ENCODE peak calls at places on chromosomes 1 and 21, in six cellular contexts. N, Y, B, P, L and M are unnamed samples. For H3F3A, the result is how much of the 10 kb centered on the place peaks cover.

GRCh38 chr21:32412998-32413504 is 545 bp downstream of the EVA1C start:
- DNase-seq in N (no peak), Y (peak), B (no peak), P (no peak), L (peak), M (no peak)

GRCh38 chr1:114105401-114105979 is 48.2 kb downstream of the SYT6 start:
- DNase-seq in N (no peak), Y (peak), B (peak), P (no peak), L (no peak), M (peak)

GRCh38 chr1:65146908-65147423 is 1.0 kb upstream of the AK4 start:
- DNase-seq in N (no peak), Y (peak), B (no peak), P (no peak), L (peak), M (no peak)

GRCh38 chr21:39022901-39023693 is 160.2 kb downstream of the PSMG1 start:
- DNase-seq in N (no peak), Y (peak), B (peak), P (peak), L (no peak), M (no peak)

GRCh38 chr21:25324666-25325065 is 282.6 kb downstream of the MRPL39 start:
- DNase-seq in N (no peak), Y (no peak), B (no peak), P (no peak), L (no peak), M (no peak)

GRCh38 chr1:62691062-62691844 is 3.1 kb upstream of the DOCK7 start:
- DNase-seq in N (no peak), Y (no peak), B (no peak), P (no peak), L (no peak), M (no peak)

GRCh38 chr1:117694543-117694942 is 88.7 kb downstream of the TENT5C start:
- DNase-seq in N (no peak), Y (no peak), B (no peak), P (no peak), L (no peak), M (no peak)

GRCh38 chr1:179575497-179576314 is at the start of gene NPHS2:
- DNase-seq in N (no peak), Y (peak), B (no peak), P (no peak), L (no peak), M (peak)

GRCh38 chr1:41608242-41608641 is 123.8 kb upstream of the EDN2 start:
- DNase-seq in N (no peak), Y (no peak), B (peak), P (no peak), L (no peak), M (peak)

GRCh38 chr1:109984456-109985250 is at the start of gene AHCYL1:
- DNase-seq in N (peak), Y (peak), B (peak), P (peak), L (peak), M (peak)

GRCh38 chr1:218585565-218586184 is 240.5 kb downstream of the TGFB2 start:
- DNase-seq in N (no peak), Y (peak), B (peak), P (peak), L (peak), M (peak)

DNA sequence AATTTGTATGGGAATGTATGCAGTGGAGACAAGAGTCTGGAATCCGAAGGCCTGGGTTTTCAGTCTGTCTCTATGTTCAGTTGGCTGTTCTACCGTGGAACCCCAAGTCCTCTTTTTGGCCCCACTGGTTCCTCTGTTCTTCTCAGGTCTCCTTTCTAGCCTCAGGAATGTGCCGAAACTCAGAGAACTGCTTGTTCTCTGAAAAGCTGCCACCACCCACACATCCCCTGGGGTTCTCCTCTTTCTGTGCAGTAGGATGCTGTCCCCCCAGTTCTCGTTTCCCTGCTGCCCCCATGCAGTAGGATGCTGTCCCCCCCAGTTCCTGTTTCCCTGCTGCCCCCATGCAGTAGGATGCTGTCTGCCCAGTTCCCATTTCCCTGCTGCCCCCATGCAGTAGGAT is 35.0 kb downstream of the OPTC start:
- DNase-seq in N (no peak), Y (no peak), B (no peak), P (no peak), L (no peak), M (no peak)
- H3F3A ChIP-seq in N (under half), Y (under half), B (under half), P (under half), L (under half), M (under half)

GRCh38 chr1:21669033-21669286 is 197 bp downstream of the RAP1GAP start:
- DNase-seq in N (no peak), Y (no peak), B (no peak), P (no peak), L (no peak), M (peak)
- TF ChIP-seq EZH2 in N (no peak), Y (no peak), B (no peak), P (no peak), L (no peak), M (peak)

DNA sequence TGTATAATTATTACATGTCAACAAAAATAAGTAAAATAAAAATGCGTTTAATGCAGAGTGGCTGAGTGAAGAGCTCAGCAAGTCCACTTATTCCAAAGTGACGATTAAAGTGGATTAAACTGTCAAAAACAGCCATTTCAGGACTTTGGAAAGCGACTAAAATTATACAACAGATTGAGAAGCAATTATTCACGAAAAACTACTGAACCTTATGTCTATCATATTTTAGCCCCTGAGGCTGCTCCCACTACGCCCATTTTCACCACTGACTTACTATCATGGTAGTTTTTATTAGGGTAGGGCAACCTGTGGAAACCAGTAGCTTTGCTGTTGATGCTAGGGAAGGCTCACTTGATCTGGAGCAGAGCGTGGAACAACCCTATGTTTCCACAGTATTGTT is 114.3 kb upstream of the GPR52 start:
- DNase-seq in N (no peak), Y (no peak), B (no peak), P (no peak), L (no peak), M (no peak)
- H3F3A ChIP-seq in N (under half), Y (under half), B (under half), P (under half), L (under half), M (under half)

GRCh38 chr1:47223921-47224675 is 7.9 kb downstream of the TAL1 start:
- DNase-seq in N (no peak), Y (peak), B (no peak), P (no peak), L (no peak), M (no peak)
- TF ChIP-seq EZH2 in N (no peak), Y (peak), B (peak), P (no peak), L (no peak), M (peak)

GRCh38 chr1:203304919-203305808 is at the start of gene BTG2:
- DNase-seq in N (peak), Y (peak), B (peak), P (peak), L (peak), M (peak)
- H3F3A ChIP-seq in N (half or more), Y (under half), B (under half), P (under half), L (under half), M (under half)